ENCODE peak calls at places on chromosomes 13 and 19, in four cellular contexts. O is HepG2, F is K562, W is GM12878. T is an unnamed sample.

GRCh38 chr13:62014299-62014698 is 598.6 kb upstream of the PCDH20 start:
- DNase-seq in O (peak), F (no peak), W (no peak), T (peak)

GRCh38 chr13:102900193-102900608 is 54.4 kb downstream of the ERCC5 start:
- DNase-seq in O (peak), F (no peak), W (no peak), T (no peak)

GRCh38 chr13:109933476-109933875 is 147.1 kb upstream of the IRS2 start:
- DNase-seq in O (no peak), F (no peak), W (no peak), T (no peak)

GRCh38 chr19:47190167-47190727 is 40.8 kb downstream of the BBC3 start:
- DNase-seq in O (peak), F (no peak), W (no peak), T (peak)

GRCh38 chr19:36627057-36627456 is 21.9 kb downstream of the ZNF382 start:
- DNase-seq in O (no peak), F (no peak), W (no peak), T (no peak)

GRCh38 chr13:27201661-27202060 is 30.1 kb upstream of the USP12 start:
- DNase-seq in O (no peak), F (no peak), W (no peak), T (no peak)

GRCh38 chr19:35123573-35123972 is 8.0 kb downstream of the FXYD3 start:
- DNase-seq in O (no peak), F (no peak), W (no peak), T (no peak)

GRCh38 chr13:104553156-104553555 is 1486.9 kb upstream of the SLC10A2 start:
- DNase-seq in O (no peak), F (no peak), W (no peak), T (no peak)

GRCh38 chr13:21034602-21035190 is 26.7 kb downstream of the LATS2 start:
- DNase-seq in O (no peak), F (peak), W (no peak), T (no peak)

GRCh38 chr19:53977991-53978731 is 13.3 kb upstream of the CACNG6 start:
- DNase-seq in O (no peak), F (peak), W (no peak), T (peak)

GRCh38 chr19:34432797-34433196 is 4.6 kb downstream of the UBA2 start:
- DNase-seq in O (no peak), F (no peak), W (no peak), T (no peak)

GRCh38 chr19:23393121-23393520 is 2.1 kb downstream of the ZNF91 start:
- DNase-seq in O (no peak), F (no peak), W (no peak), T (no peak)

GRCh38 chr13:84352946-84353345 is 470.7 kb upstream of the SLITRK1 start:
- DNase-seq in O (no peak), F (no peak), W (no peak), T (no peak)

GRCh38 chr19:13120817-13121216 is 2.8 kb downstream of the NACC1 start:
- DNase-seq in O (no peak), F (no peak), W (no peak), T (no peak)

GRCh38 chr13:32265726-32266125 is 49.4 kb downstream of the ZAR1L start:
- DNase-seq in O (peak), F (no peak), W (no peak), T (no peak)

GRCh38 chr13:100439247-100439955 is 149.2 kb downstream of the GGACT start:
- DNase-seq in O (no peak), F (no peak), W (no peak), T (no peak)

GRCh38 chr13:76791290-76791664 is 94.9 kb downstream of the KCTD12 start:
- DNase-seq in O (no peak), F (no peak), W (no peak), T (no peak)

GRCh38 chr19:45564131-45564780 is 20.3 kb downstream of the OPA3 start:
- DNase-seq in O (no peak), F (no peak), W (no peak), T (no peak)

GRCh38 chr13:72221276-72221962 is 354.4 kb upstream of the DACH1 start:
- DNase-seq in O (peak), F (peak), W (no peak), T (no peak)

GRCh38 chr19:39916851-39917396 is 17.5 kb downstream of the FCGBP start:
- DNase-seq in O (no peak), F (no peak), W (no peak), T (no peak)

GRCh38 chr13:41284512-41285288 is 21.3 kb upstream of the MTRF1 start:
- DNase-seq in O (peak), F (no peak), W (no peak), T (no peak)

GRCh38 chr13:69300131-69300530 is 807.5 kb upstream of the ATXN8OS start:
- DNase-seq in O (no peak), F (no peak), W (no peak), T (no peak)

GRCh38 chr19:45558399-45558878 is 26.2 kb downstream of the OPA3 start:
- DNase-seq in O (peak), F (peak), W (no peak), T (peak)

GRCh38 chr13:112756511-112756966 is 66.7 kb downstream of the ATP11A start:
- DNase-seq in O (no peak), F (no peak), W (no peak), T (peak)

GRCh38 chr19:1411255-1412191 is 4.1 kb downstream of the DAZAP1 start:
- DNase-seq in O (no peak), F (no peak), W (no peak), T (no peak)

GRCh38 chr19:37874784-37875183 is 31.6 kb downstream of the WDR87 start:
- DNase-seq in O (peak), F (no peak), W (no peak), T (no peak)

GRCh38 chr19:46493236-46494114 is 2.2 kb downstream of the PNMA8B start:
- DNase-seq in O (no peak), F (no peak), W (no peak), T (peak)

GRCh38 chr19:13849991-13850909 is 26.7 kb upstream of the NANOS3 start:
- DNase-seq in O (peak), F (peak), W (no peak), T (peak)

GRCh38 chr19:50817941-50818858 is 5.4 kb downstream of the KLK1 start:
- DNase-seq in O (no peak), F (peak), W (peak), T (peak)

GRCh38 chr19:19120308-19121156 is 17.7 kb downstream of the TMEM161A start:
- DNase-seq in O (peak), F (peak), W (no peak), T (peak)

GRCh38 chr19:47486900-47487299 is 2.9 kb upstream of the KPTN start:
- DNase-seq in O (no peak), F (no peak), W (no peak), T (no peak)

GRCh38 chr13:105573134-105573533 is 962.3 kb downstream of the EFNB2 start:
- DNase-seq in O (no peak), F (no peak), W (no peak), T (no peak)

GRCh38 chr13:36366023-36366422 is 19.8 kb upstream of the SPART start:
- DNase-seq in O (no peak), F (no peak), W (no peak), T (no peak)

GRCh38 chr19:3576696-3577443 is 4.1 kb downstream of the HMG20B start:
- DNase-seq in O (no peak), F (peak), W (no peak), T (peak)

GRCh38 chr19:51654783-51655182 is 8.2 kb upstream of the SIGLEC14 start:
- DNase-seq in O (no peak), F (peak), W (no peak), T (no peak)

GRCh38 chr19:30253581-30253996 is 118.6 kb upstream of the ZNF536 start:
- DNase-seq in O (no peak), F (no peak), W (no peak), T (peak)

GRCh38 chr13:103515410-103515809 is 449.2 kb upstream of the SLC10A2 start:
- DNase-seq in O (no peak), F (no peak), W (no peak), T (peak)

GRCh38 chr19:43570174-43570791 is 5.0 kb downstream of the XRCC1 start:
- DNase-seq in O (no peak), F (no peak), W (no peak), T (no peak)

GRCh38 chr13:98487016-98487415 is 89.9 kb downstream of the STK24 start:
- DNase-seq in O (no peak), F (no peak), W (no peak), T (no peak)
- TF ChIP-seq NFIC in O (no peak), F (no peak), W (no peak), T (no peak)

DNA sequence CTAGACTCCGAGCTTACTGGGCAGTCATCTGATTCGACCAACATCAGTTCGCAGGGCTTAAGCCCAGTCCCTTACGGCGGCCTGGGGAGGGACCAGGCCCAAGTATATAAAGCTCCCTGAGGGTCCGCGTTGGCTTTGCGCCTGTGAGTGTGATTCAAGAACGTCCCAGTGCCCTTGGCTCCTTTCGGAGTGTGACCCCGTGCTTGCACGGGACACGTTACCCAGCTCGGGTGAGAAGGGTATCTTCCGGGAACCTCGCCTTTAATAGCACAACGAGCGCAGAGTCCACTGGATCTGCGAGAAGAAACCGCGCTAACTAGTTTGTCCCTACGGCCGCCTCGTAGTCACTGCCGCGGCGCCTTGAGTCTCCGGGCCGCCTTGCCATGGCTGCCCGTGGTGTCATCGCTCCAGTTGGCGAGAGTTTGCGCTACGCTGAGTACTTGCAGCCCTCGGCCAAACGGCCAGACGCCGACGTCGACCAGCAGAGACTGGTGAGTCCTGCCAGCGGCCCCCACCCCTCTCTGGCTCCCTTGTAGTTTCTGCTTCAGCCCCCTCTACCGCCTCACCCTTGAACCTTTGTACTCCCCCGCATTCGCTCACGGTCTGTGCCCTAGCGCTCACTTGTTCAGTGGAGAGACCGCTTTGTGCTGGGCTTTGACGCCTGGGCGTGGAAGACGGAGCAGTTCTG is at the start of gene DNAJC15:
- DNase-seq in O (peak), F (peak), W (peak), T (peak)
- TF ChIP-seq NFIC in O (no peak), F (no peak), W (no peak), T (no peak)

GRCh38 chr19:16325671-16326400 is 1.2 kb downstream of the KLF2 start:
- DNase-seq in O (no peak), F (no peak), W (no peak), T (peak)
- TF ChIP-seq NFIC in O (no peak), F (no peak), W (no peak), T (no peak)

DNA sequence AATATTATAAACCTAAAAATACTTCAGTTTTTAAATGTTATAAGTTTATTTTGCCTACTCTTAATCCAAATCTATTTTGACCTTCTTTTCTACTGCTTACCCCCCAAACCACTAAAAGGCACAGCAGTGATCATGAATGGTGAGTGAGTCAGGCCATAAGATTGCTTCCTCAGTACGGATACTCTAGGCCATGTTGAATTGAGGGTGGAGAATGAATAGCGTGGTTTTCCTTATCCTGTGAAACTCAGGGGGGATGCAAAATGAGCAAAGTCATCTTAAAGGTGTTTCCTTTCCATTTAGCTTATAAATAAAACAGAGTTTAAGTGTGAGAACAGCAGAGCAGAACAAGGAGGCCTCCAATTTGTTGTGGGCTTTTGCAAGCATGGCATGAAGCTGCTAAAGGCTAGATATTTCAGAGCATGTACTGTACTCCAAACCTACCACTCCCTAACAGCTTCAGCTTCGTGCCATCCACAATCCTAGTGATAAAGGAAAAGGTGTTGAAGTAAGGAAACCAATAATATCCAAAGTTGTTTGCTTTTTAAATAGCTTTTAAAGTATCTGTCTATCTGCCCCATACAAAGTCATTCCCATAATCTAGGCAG is 25.0 kb downstream of the SERPINE3 start:
- DNase-seq in O (no peak), F (no peak), W (no peak), T (no peak)
- TF ChIP-seq NFIC in O (no peak), F (no peak), W (no peak), T (no peak)

GRCh38 chr19:8204961-8205360 is 4.2 kb upstream of the CERS4 start:
- DNase-seq in O (no peak), F (no peak), W (no peak), T (no peak)
- TF ChIP-seq NFIC in O (no peak), F (no peak), W (no peak), T (no peak)

GRCh38 chr13:114071441-114071840 is 61.0 kb downstream of the RASA3 start:
- DNase-seq in O (no peak), F (no peak), W (no peak), T (no peak)

GRCh38 chr13:114072421-114072820 is 60.0 kb downstream of the RASA3 start:
- DNase-seq in O (no peak), F (no peak), W (no peak), T (no peak)

GRCh38 chr13:114070098-114070799 is 62.2 kb downstream of the RASA3 start:
- DNase-seq in O (no peak), F (no peak), W (no peak), T (no peak)

GRCh38 chr13:114073881-114074551 is 58.4 kb downstream of the RASA3 start:
- DNase-seq in O (no peak), F (no peak), W (no peak), T (no peak)

DNA sequence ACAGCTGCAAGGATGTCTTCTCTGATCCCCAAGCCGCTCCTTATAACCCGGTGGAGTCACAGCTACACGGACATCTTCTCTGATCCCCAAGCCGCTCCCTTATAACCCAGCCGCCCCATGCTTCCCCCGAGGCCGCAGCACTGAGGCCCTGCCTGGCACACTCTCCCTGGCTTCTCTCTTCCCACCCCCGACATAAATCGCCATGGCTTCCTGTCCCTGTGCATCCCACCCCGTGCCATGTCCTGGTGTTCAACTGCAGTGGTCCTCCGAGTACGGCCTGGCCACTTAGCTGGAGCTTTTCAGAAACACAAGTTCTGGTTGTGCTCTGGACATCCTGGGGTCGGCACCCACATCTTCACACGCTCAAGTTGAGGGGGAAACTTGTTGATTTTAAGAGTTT is 60.4 kb downstream of the RASA3 start:
- DNase-seq in O (no peak), F (no peak), W (no peak), T (no peak)
- TF ChIP-seq NFIC in O (no peak), F (no peak), W (no peak), T (no peak)

GRCh38 chr19:10419200-10419645 is 1.1 kb upstream of the PDE4A start:
- DNase-seq in O (no peak), F (peak), W (no peak), T (peak)

GRCh38 chr19:10420444-10421239 is at the start of gene PDE4A:
- DNase-seq in O (no peak), F (peak), W (no peak), T (peak)

GRCh38 chr19:10418281-10419199 is 1.8 kb upstream of the PDE4A start:
- DNase-seq in O (no peak), F (peak), W (no peak), T (peak)

GRCh38 chr19:10421240-10421948 is 1.1 kb downstream of the PDE4A start:
- DNase-seq in O (no peak), F (no peak), W (no peak), T (no peak)

DNA sequence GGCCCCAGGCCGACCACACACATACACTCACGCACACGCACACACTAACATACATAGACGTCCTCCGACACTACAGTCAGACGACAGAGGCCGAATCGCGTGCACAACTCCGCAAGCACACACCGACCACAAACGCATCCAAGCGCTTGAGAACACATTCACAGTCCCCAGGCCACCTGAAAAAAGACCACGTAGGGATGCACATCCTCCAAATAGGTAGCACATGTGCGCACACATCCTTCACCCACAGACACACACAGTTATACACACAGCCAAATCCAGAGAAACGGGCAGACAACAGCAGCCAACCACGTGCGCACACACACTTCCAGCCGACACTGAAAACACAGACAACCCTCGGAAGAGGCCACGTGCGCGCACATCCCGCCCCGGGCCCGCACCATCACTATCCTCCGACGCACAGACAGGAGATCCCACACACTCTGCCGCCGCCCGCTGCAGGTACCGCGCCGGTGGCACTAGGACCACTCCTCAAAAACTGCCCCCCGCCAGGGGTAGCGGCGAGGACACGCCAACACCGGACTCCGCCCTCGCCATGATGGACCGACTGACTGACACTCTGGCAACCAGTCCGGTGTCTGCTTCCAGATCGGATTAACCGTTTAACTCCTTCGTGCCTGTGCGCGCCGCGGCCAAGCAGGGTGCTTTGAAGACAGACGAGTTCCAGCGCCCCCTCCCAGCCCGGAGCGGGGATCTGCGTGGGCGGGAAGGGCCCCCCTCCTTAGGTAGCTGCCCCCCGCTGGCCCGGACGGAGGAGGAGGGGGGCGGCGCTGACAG is 493 bp upstream of the PDE4A start:
- DNase-seq in O (no peak), F (peak), W (no peak), T (peak)
- TF ChIP-seq NFIC in O (no peak), F (peak), W (no peak), T (no peak)

GRCh38 chr13:39505151-39505550 is 97.8 kb downstream of the LHFPL6 start:
- DNase-seq in O (no peak), F (no peak), W (no peak), T (no peak)

GRCh38 chr13:39503048-39503447 is 99.9 kb downstream of the LHFPL6 start:
- DNase-seq in O (no peak), F (no peak), W (no peak), T (no peak)

GRCh38 chr13:39499580-39499979 is 103.4 kb downstream of the LHFPL6 start:
- DNase-seq in O (no peak), F (no peak), W (no peak), T (no peak)

GRCh38 chr13:39498471-39499114 is 104.4 kb downstream of the LHFPL6 start:
- DNase-seq in O (no peak), F (no peak), W (no peak), T (no peak)

GRCh38 chr13:39501711-39502324 is 101.2 kb downstream of the LHFPL6 start:
- DNase-seq in O (no peak), F (no peak), W (no peak), T (no peak)
- TF ChIP-seq NFIC in O (no peak), F (no peak), W (no peak), T (no peak)

T was measured in SK-N-SH.